ENCODE peak calls at places on chromosome 14, in nine cellular contexts. O, P, Y, J, Q, V, S, N and X are unnamed samples.

GRCh38 chr14:94884616-94885230 is 114.8 kb upstream of the GSC start:
- DNase-seq in V (no peak), S (no peak), J (no peak), Q (no peak), Y (no peak), N (no peak), O (no peak), P (no peak), X (no peak)

GRCh38 chr14:101932668-101933067 is 31.7 kb upstream of the DYNC1H1 start:
- DNase-seq in O (no peak), J (no peak), Y (no peak), Q (no peak), V (no peak), P (no peak), S (no peak), N (no peak), X (no peak)

GRCh38 chr14:96811265-96811664 is 14.1 kb downstream of the VRK1 start:
- DNase-seq in O (peak), J (no peak), Q (no peak), P (no peak), Y (no peak), N (peak), V (no peak), S (no peak), X (no peak)

GRCh38 chr14:92462568-92462967 is 51.0 kb upstream of the RIN3 start:
- DNase-seq in S (no peak), Y (no peak), J (no peak), Q (no peak), O (no peak), N (no peak), V (peak), P (no peak), X (no peak)

GRCh38 chr14:58887931-58888330 is 250.2 kb downstream of the DACT1 start:
- DNase-seq in V (no peak), N (no peak), O (no peak), P (no peak), S (no peak), Q (no peak), Y (no peak), J (no peak), X (no peak)

GRCh38 chr14:104749111-104749649 is 3.8 kb upstream of the SIVA1 start:
- DNase-seq in Q (no peak), N (peak), V (no peak), S (no peak), O (no peak), P (no peak), Y (no peak), J (peak), X (no peak)

GRCh38 chr14:38616959-38617358 is 361.1 kb upstream of the CLEC14A start:
- DNase-seq in S (no peak), Y (no peak), Q (no peak), P (no peak), N (no peak), J (no peak), V (no peak), O (no peak), X (no peak)

GRCh38 chr14:55938249-55938791 is 179.9 kb upstream of the PELI2 start:
- DNase-seq in S (no peak), O (peak), P (no peak), N (peak), J (peak), Q (no peak), Y (peak), V (no peak), X (no peak)

GRCh38 chr14:75489480-75489837 is 32.8 kb upstream of the BATF start:
- DNase-seq in O (no peak), Q (no peak), S (no peak), Y (no peak), N (no peak), V (no peak), J (no peak), P (no peak), X (no peak)

GRCh38 chr14:96962337-96962736 is 165.2 kb downstream of the VRK1 start:
- DNase-seq in J (peak), P (peak), S (no peak), Q (no peak), O (no peak), N (no peak), Y (no peak), V (peak), X (no peak)

GRCh38 chr14:73764881-73765280 is 50.7 kb upstream of the PNMA1 start:
- DNase-seq in J (peak), Q (no peak), P (no peak), N (no peak), V (no peak), S (no peak), O (no peak), Y (peak), X (no peak)

GRCh38 chr14:54637270-54637669 is 70.3 kb downstream of the SAMD4A start:
- DNase-seq in J (no peak), O (no peak), P (no peak), N (no peak), Q (no peak), S (no peak), V (no peak), Y (no peak), X (no peak)

GRCh38 chr14:51650721-51651387 is 856 bp upstream of the FRMD6 start:
- DNase-seq in V (peak), P (no peak), S (no peak), Q (no peak), Y (peak), N (no peak), J (peak), O (no peak), X (no peak)

GRCh38 chr14:104102282-104102914 is 16.9 kb downstream of the ASPG start:
- DNase-seq in S (no peak), O (no peak), Y (no peak), P (no peak), N (no peak), J (no peak), Q (no peak), V (no peak), X (no peak)

GRCh38 chr14:60085693-60086092 is 6.0 kb upstream of the PCNX4 start:
- DNase-seq in P (no peak), Y (no peak), J (no peak), N (no peak), V (no peak), O (no peak), Q (no peak), S (no peak), X (no peak)

GRCh38 chr14:64502476-64503183 is 1.0 kb downstream of the ZBTB25 start:
- DNase-seq in O (no peak), J (peak), P (peak), Q (no peak), S (peak), Y (no peak), V (peak), N (no peak), X (no peak)

GRCh38 chr14:101121399-101122113 is 218.0 kb upstream of the RTL1 start:
- DNase-seq in P (no peak), N (no peak), V (peak), O (no peak), J (no peak), Y (no peak), S (no peak), Q (no peak), X (peak)